ENCODE peak calls at places on chromosomes 6 and 20, in eight cellular contexts. N, S, W, Z, H, K, B and L are unnamed samples.

GRCh38 chr20:53643031-53643832 is 49.6 kb upstream of the ZNF217 start:
- DNase-seq in N (no peak), S (peak), K (peak), H (peak), B (no peak), Z (peak), W (peak), L (peak)

GRCh38 chr6:49409951-49410542 is 53.0 kb downstream of the MMUT start:
- DNase-seq in Z (peak), S (peak), N (peak), K (peak), W (no peak), H (peak), B (peak), L (peak)

GRCh38 chr6:112153926-112154621 is 66.7 kb downstream of the FAM229B start:
- DNase-seq in K (peak), N (peak), Z (peak), S (peak), H (no peak), B (no peak), W (no peak), L (no peak)

GRCh38 chr6:130018292-130018829 is at the start of gene L3MBTL3:
- DNase-seq in W (peak), Z (peak), H (no peak), S (peak), K (peak), N (peak), B (peak), L (peak)

GRCh38 chr20:38645318-38645717 is 43.7 kb downstream of the ARHGAP40 start:
- DNase-seq in B (no peak), S (no peak), W (no peak), K (no peak), Z (no peak), H (no peak), N (no peak), L (no peak)

GRCh38 chr6:157139054-157139708 is 184.1 kb downstream of the TMEM242 start:
- DNase-seq in H (no peak), W (no peak), S (no peak), B (no peak), N (no peak), Z (no peak), K (no peak), L (no peak)

GRCh38 chr6:1841131-1841530 is 231.4 kb downstream of the FOXC1 start:
- DNase-seq in H (no peak), K (peak), B (no peak), S (no peak), W (no peak), Z (no peak), N (no peak), L (no peak)

GRCh38 chr6:38753707-38754106 is 38.6 kb downstream of the DNAH8 start:
- DNase-seq in S (no peak), B (no peak), H (no peak), K (no peak), Z (no peak), W (no peak), N (no peak), L (no peak)

GRCh38 chr20:57216669-57217068 is 49.8 kb downstream of the BMP7 start:
- DNase-seq in Z (no peak), B (no peak), S (no peak), H (no peak), K (no peak), W (no peak), N (no peak), L (no peak)

GRCh38 chr6:41359617-41360313 is 24.4 kb downstream of the NCR2 start:
- DNase-seq in K (no peak), B (no peak), N (no peak), Z (no peak), S (no peak), H (no peak), W (no peak), L (no peak)

GRCh38 chr6:83309344-83309743 is 116.2 kb downstream of the RWDD2A start:
- DNase-seq in B (no peak), S (peak), K (peak), Z (no peak), H (no peak), W (no peak), N (no peak), L (no peak)

GRCh38 chr6:63598001-63598250 is 25.6 kb downstream of the LOC128125822 start:
- DNase-seq in H (no peak), W (no peak), S (no peak), B (no peak), K (no peak), Z (no peak), N (no peak), L (no peak)

GRCh38 chr6:134774244-134774643 is 175.7 kb downstream of the ALDH8A1 start:
- DNase-seq in B (no peak), S (peak), Z (peak), K (peak), W (no peak), H (no peak), N (no peak), L (no peak)

GRCh38 chr6:147699637-147700036 is 191.1 kb downstream of the SAMD5 start:
- DNase-seq in S (peak), B (no peak), W (no peak), N (no peak), Z (peak), K (peak), H (no peak), L (no peak)

GRCh38 chr6:135109761-135110160 is 55.1 kb upstream of the HBS1L start:
- DNase-seq in H (no peak), B (no peak), Z (no peak), W (no peak), N (no peak), K (no peak), S (no peak), L (no peak)

GRCh38 chr20:63974402-63975200 is 4.8 kb downstream of the SAMD10 start:
- DNase-seq in H (no peak), B (no peak), W (no peak), N (no peak), Z (no peak), S (no peak), K (peak), L (peak)

GRCh38 chr6:109508166-109508860 is 25.3 kb upstream of the ZBTB24 start:
- DNase-seq in Z (no peak), K (peak), S (no peak), H (no peak), B (no peak), W (no peak), N (no peak), L (no peak)

GRCh38 chr6:56794421-56794820 is 151.7 kb upstream of the DST start:
- DNase-seq in S (no peak), Z (no peak), K (no peak), H (peak), B (no peak), N (no peak), W (no peak), L (no peak)